ENCODE peak calls at places on chromosomes 12 and 14, in five cellular contexts. One of them, this sample, is unnamed.

GRCh38 chr12:127162902-127163301 is 1104.1 kb upstream of the TMEM132C start:
- DNase-seq in NCI-H2029 treated with DMSO at 0.1 percent for 48 hours: no peak
- DNase-seq in HT-29: peak
- DNase-seq in fibroblast of the conjunctiva: peak
- DNase-seq in posterior cingulate gyrus: no peak
- DNase-seq in this sample: peak

GRCh38 chr12:63802012-63802608 is 22.4 kb downstream of the RXYLT1 start:
- DNase-seq in NCI-H2029 treated with DMSO at 0.1 percent for 48 hours: peak
- DNase-seq in fibroblast of the conjunctiva: peak
- DNase-seq in posterior cingulate gyrus: no peak
- DNase-seq in HT-29: peak
- DNase-seq in this sample: no peak

GRCh38 chr12:57626111-57626928 is 6.7 kb downstream of the B4GALNT1 start:
- DNase-seq in posterior cingulate gyrus: no peak
- DNase-seq in NCI-H2029 treated with DMSO at 0.1 percent for 48 hours: no peak
- DNase-seq in fibroblast of the conjunctiva: no peak
- DNase-seq in HT-29: no peak
- DNase-seq in this sample: no peak

GRCh38 chr12:89328483-89329030 is 23.7 kb downstream of the DUSP6 start:
- DNase-seq in NCI-H2029 treated with DMSO at 0.1 percent for 48 hours: no peak
- DNase-seq in HT-29: no peak
- DNase-seq in posterior cingulate gyrus: no peak
- DNase-seq in fibroblast of the conjunctiva: no peak
- DNase-seq in this sample: no peak

GRCh38 chr14:95323361-95323760 is 3.7 kb upstream of the CLMN start:
- DNase-seq in NCI-H2029 treated with DMSO at 0.1 percent for 48 hours: no peak
- DNase-seq in posterior cingulate gyrus: no peak
- DNase-seq in fibroblast of the conjunctiva: no peak
- DNase-seq in HT-29: no peak
- DNase-seq in this sample: no peak

GRCh38 chr12:80643961-80644360 is 63.5 kb upstream of the MYF6 start:
- DNase-seq in HT-29: no peak
- DNase-seq in fibroblast of the conjunctiva: no peak
- DNase-seq in posterior cingulate gyrus: no peak
- DNase-seq in NCI-H2029 treated with DMSO at 0.1 percent for 48 hours: no peak
- DNase-seq in this sample: no peak

GRCh38 chr12:99722690-99723486 is 75.3 kb downstream of the GARIN6 start:
- DNase-seq in HT-29: no peak
- DNase-seq in posterior cingulate gyrus: no peak
- DNase-seq in NCI-H2029 treated with DMSO at 0.1 percent for 48 hours: no peak
- DNase-seq in fibroblast of the conjunctiva: no peak
- DNase-seq in this sample: no peak

GRCh38 chr12:52836042-52836466 is 1.9 kb upstream of the KRT79 start:
- DNase-seq in posterior cingulate gyrus: no peak
- DNase-seq in HT-29: no peak
- DNase-seq in NCI-H2029 treated with DMSO at 0.1 percent for 48 hours: no peak
- DNase-seq in fibroblast of the conjunctiva: no peak
- DNase-seq in this sample: no peak

GRCh38 chr12:118103231-118103600 is 595 bp downstream of the VSIG10 start:
- DNase-seq in NCI-H2029 treated with DMSO at 0.1 percent for 48 hours: no peak
- DNase-seq in posterior cingulate gyrus: peak
- DNase-seq in fibroblast of the conjunctiva: no peak
- DNase-seq in HT-29: peak
- DNase-seq in this sample: no peak

GRCh38 chr12:4648099-4648498 is 752 bp downstream of the AKAP3 start:
- DNase-seq in NCI-H2029 treated with DMSO at 0.1 percent for 48 hours: no peak
- DNase-seq in HT-29: no peak
- DNase-seq in fibroblast of the conjunctiva: no peak
- DNase-seq in posterior cingulate gyrus: no peak
- DNase-seq in this sample: no peak

GRCh38 chr12:20599757-20600156 is 95.4 kb upstream of the SLCO1C1 start:
- DNase-seq in HT-29: no peak
- DNase-seq in fibroblast of the conjunctiva: no peak
- DNase-seq in posterior cingulate gyrus: no peak
- DNase-seq in NCI-H2029 treated with DMSO at 0.1 percent for 48 hours: no peak
- DNase-seq in this sample: no peak

GRCh38 chr14:60647081-60647836 is 2.0 kb downstream of the SIX1 start:
- DNase-seq in posterior cingulate gyrus: no peak
- DNase-seq in NCI-H2029 treated with DMSO at 0.1 percent for 48 hours: peak
- DNase-seq in fibroblast of the conjunctiva: no peak
- DNase-seq in HT-29: no peak
- DNase-seq in this sample: no peak

GRCh38 chr14:74240794-74241610 is 1.8 kb downstream of the VSX2 start:
- DNase-seq in fibroblast of the conjunctiva: no peak
- DNase-seq in NCI-H2029 treated with DMSO at 0.1 percent for 48 hours: no peak
- DNase-seq in HT-29: no peak
- DNase-seq in posterior cingulate gyrus: no peak
- DNase-seq in this sample: no peak

GRCh38 chr14:89493877-89494634 is 77.0 kb upstream of the FOXN3 start:
- DNase-seq in HT-29: no peak
- DNase-seq in NCI-H2029 treated with DMSO at 0.1 percent for 48 hours: no peak
- DNase-seq in fibroblast of the conjunctiva: no peak
- DNase-seq in posterior cingulate gyrus: no peak
- DNase-seq in this sample: no peak

GRCh38 chr12:4855121-4855924 is 54.4 kb upstream of the KCNA1 start:
- DNase-seq in posterior cingulate gyrus: no peak
- DNase-seq in fibroblast of the conjunctiva: peak
- DNase-seq in HT-29: peak
- DNase-seq in NCI-H2029 treated with DMSO at 0.1 percent for 48 hours: peak
- DNase-seq in this sample: peak

GRCh38 chr12:125491585-125491984 is 426.4 kb downstream of the AACS start:
- DNase-seq in NCI-H2029 treated with DMSO at 0.1 percent for 48 hours: no peak
- DNase-seq in HT-29: no peak
- DNase-seq in posterior cingulate gyrus: no peak
- DNase-seq in fibroblast of the conjunctiva: no peak
- DNase-seq in this sample: no peak

GRCh38 chr12:25755681-25756260 is 202.7 kb upstream of the LMNTD1 start:
- DNase-seq in HT-29: no peak
- DNase-seq in NCI-H2029 treated with DMSO at 0.1 percent for 48 hours: no peak
- DNase-seq in fibroblast of the conjunctiva: no peak
- DNase-seq in posterior cingulate gyrus: no peak
- DNase-seq in this sample: no peak

This sample was measured in GM04504.